ENCODE peak calls at places on chromosomes 3 and 15, in eight cellular contexts. J is GM23338, O is choroid plexus epithelial cell, N is tibial artery, F is Caco-2, E is Panc1, I is transverse colon, A is IMR-90. V is an unnamed sample.

GRCh38 chr15:91141102-91141501 is 41.0 kb downstream of the SV2B start:
- DNase-seq in E (no peak), A (no peak), J (no peak), I (no peak), O (no peak), N (no peak), F (no peak), V (no peak)

GRCh38 chr3:5891721-5892120 is 704.2 kb downstream of the EDEM1 start:
- DNase-seq in O (peak), F (no peak), I (no peak), A (no peak), N (no peak), J (no peak), E (no peak), V (no peak)

GRCh38 chr3:181103605-181104004 is 114.1 kb upstream of the DNAJC19 start:
- DNase-seq in E (no peak), F (peak), J (peak), I (no peak), O (peak), A (no peak), N (no peak), V (no peak)

GRCh38 chr15:48472756-48473155 is 141.5 kb downstream of the DUT start:
- DNase-seq in F (no peak), J (no peak), I (no peak), O (peak), E (no peak), N (no peak), A (peak), V (no peak)

GRCh38 chr3:182124716-182125115 is 413.0 kb downstream of the SOX2 start:
- DNase-seq in O (no peak), E (no peak), J (no peak), F (no peak), N (no peak), I (no peak), A (no peak), V (no peak)

GRCh38 chr3:152185941-152186630 is 82.6 kb upstream of the MBNL1 start:
- DNase-seq in A (no peak), E (no peak), I (no peak), J (no peak), O (no peak), F (no peak), N (no peak), V (no peak)

GRCh38 chr3:24683511-24684384 is 189.1 kb upstream of the THRB start:
- DNase-seq in F (peak), E (peak), A (peak), O (peak), J (peak), N (no peak), I (peak), V (no peak)

GRCh38 chr3:191492601-191493000 is 31.6 kb downstream of the PYDC2 start:
- DNase-seq in E (no peak), F (no peak), J (no peak), A (peak), O (no peak), I (no peak), N (no peak), V (no peak)

GRCh38 chr3:197951392-197951990 is 1.5 kb downstream of the RPL35A start:
- DNase-seq in F (no peak), E (no peak), O (no peak), J (no peak), N (no peak), I (no peak), A (no peak), V (no peak)

GRCh38 chr15:80906159-80906775 is 83.4 kb downstream of the MESD start:
- DNase-seq in N (no peak), J (no peak), F (no peak), O (peak), A (peak), I (no peak), E (no peak), V (no peak)

GRCh38 chr3:45665101-45665572 is 24.1 kb upstream of the SACM1L start:
- DNase-seq in N (no peak), O (peak), J (peak), A (peak), E (no peak), F (peak), I (peak), V (peak)

GRCh38 chr3:79383402-79384012 is 384.3 kb downstream of the ROBO1 start:
- DNase-seq in N (no peak), J (peak), F (no peak), I (no peak), O (peak), E (no peak), A (peak), V (no peak)
- H3K4me3 ChIP-seq in N (no peak), J (no peak), F (no peak), I (no peak), O (peak), E (no peak), A (no peak), V (no peak)

GRCh38 chr15:44736261-44736765 is at the start of gene TRIM69:
- DNase-seq in F (no peak), E (no peak), O (no peak), J (no peak), I (no peak), A (no peak), N (no peak), V (no peak)
- H3K4me3 ChIP-seq in F (no peak), E (no peak), O (no peak), J (no peak), I (no peak), A (no peak), N (no peak), V (no peak)

GRCh38 chr15:96418146-96418545 is 87.6 kb downstream of the NR2F2 start:
- DNase-seq in I (no peak), F (no peak), O (no peak), J (no peak), E (no peak), N (no peak), A (no peak), V (no peak)

GRCh38 chr15:96416218-96416933 is 85.9 kb downstream of the NR2F2 start:
- DNase-seq in N (no peak), I (no peak), J (peak), O (no peak), A (no peak), E (no peak), F (no peak), V (no peak)

GRCh38 chr15:96417760-96418130 is 87.2 kb downstream of the NR2F2 start:
- DNase-seq in J (no peak), N (no peak), F (no peak), O (no peak), A (no peak), E (no peak), I (no peak), V (no peak)

GRCh38 chr15:96415513-96416217 is 85.2 kb downstream of the NR2F2 start:
- DNase-seq in A (no peak), J (no peak), F (no peak), N (no peak), E (no peak), O (no peak), I (no peak), V (no peak)

GRCh38 chr15:96416934-96417759 is 86.6 kb downstream of the NR2F2 start:
- DNase-seq in A (peak), F (peak), E (no peak), N (no peak), O (peak), J (peak), I (no peak), V (no peak)
- H3K4me3 ChIP-seq in A (peak), F (peak), E (no peak), N (peak), O (peak), J (peak), I (no peak), V (peak)

GRCh38 chr3:15431256-15431837 is 3.9 kb downstream of the EAF1 start:
- DNase-seq in N (no peak), J (no peak), A (no peak), E (no peak), I (no peak), F (no peak), O (no peak), V (no peak)
- H3K4me3 ChIP-seq in N (no peak), J (no peak), A (no peak), E (no peak), I (no peak), F (no peak), O (no peak), V (no peak)